ENCODE peak calls at places on chromosomes 11 and 22, in ten cellular contexts. One of them, this sample, is unnamed.

GRCh38 chr11:93935826-93936225 is 85.3 kb upstream of the HEPHL1 start:
- DNase-seq in coronary artery: no peak
- DNase-seq in lower lobe of right lung: no peak
- DNase-seq in cardiac muscle cell: no peak
- DNase-seq in pancreas: no peak
- DNase-seq in fibroblast of lung: no peak
- DNase-seq in WERI-Rb-1: no peak
- DNase-seq in prostate gland: no peak
- DNase-seq in ovary: no peak
- DNase-seq in left ventricle myocardium inferior: no peak
- DNase-seq in this sample: no peak

GRCh38 chr11:118443590-118444218 is 7.4 kb downstream of the KMT2A start:
- DNase-seq in coronary artery: no peak
- DNase-seq in lower lobe of right lung: no peak
- DNase-seq in cardiac muscle cell: no peak
- DNase-seq in pancreas: no peak
- DNase-seq in fibroblast of lung: no peak
- DNase-seq in WERI-Rb-1: no peak
- DNase-seq in prostate gland: no peak
- DNase-seq in ovary: no peak
- DNase-seq in left ventricle myocardium inferior: no peak
- DNase-seq in this sample: no peak

GRCh38 chr11:27672836-27673464 is 27.3 kb downstream of the BDNF start:
- DNase-seq in coronary artery: no peak
- DNase-seq in lower lobe of right lung: no peak
- DNase-seq in cardiac muscle cell: no peak
- DNase-seq in pancreas: no peak
- DNase-seq in fibroblast of lung: peak
- DNase-seq in WERI-Rb-1: no peak
- DNase-seq in prostate gland: no peak
- DNase-seq in ovary: no peak
- DNase-seq in left ventricle myocardium inferior: no peak
- DNase-seq in this sample: peak

GRCh38 chr11:128550967-128551522 is 36.3 kb downstream of the ETS1 start:
- DNase-seq in coronary artery: no peak
- DNase-seq in lower lobe of right lung: no peak
- DNase-seq in cardiac muscle cell: no peak
- DNase-seq in pancreas: no peak
- DNase-seq in fibroblast of lung: no peak
- DNase-seq in WERI-Rb-1: no peak
- DNase-seq in prostate gland: no peak
- DNase-seq in ovary: no peak
- DNase-seq in left ventricle myocardium inferior: no peak
- DNase-seq in this sample: no peak

GRCh38 chr11:44829838-44830237 is 103.1 kb downstream of the TSPAN18 start:
- DNase-seq in coronary artery: no peak
- DNase-seq in lower lobe of right lung: no peak
- DNase-seq in cardiac muscle cell: no peak
- DNase-seq in pancreas: no peak
- DNase-seq in fibroblast of lung: no peak
- DNase-seq in WERI-Rb-1: no peak
- DNase-seq in prostate gland: no peak
- DNase-seq in ovary: no peak
- DNase-seq in left ventricle myocardium inferior: no peak
- DNase-seq in this sample: no peak

GRCh38 chr11:69866648-69867047 is 47.4 kb upstream of the FGF3 start:
- DNase-seq in coronary artery: no peak
- DNase-seq in lower lobe of right lung: no peak
- DNase-seq in cardiac muscle cell: no peak
- DNase-seq in pancreas: no peak
- DNase-seq in fibroblast of lung: no peak
- DNase-seq in WERI-Rb-1: no peak
- DNase-seq in prostate gland: no peak
- DNase-seq in ovary: no peak
- DNase-seq in left ventricle myocardium inferior: no peak
- DNase-seq in this sample: no peak

GRCh38 chr11:70141490-70142014 is 61.5 kb upstream of the FADD start:
- DNase-seq in coronary artery: no peak
- DNase-seq in lower lobe of right lung: no peak
- DNase-seq in cardiac muscle cell: no peak
- DNase-seq in pancreas: no peak
- DNase-seq in fibroblast of lung: no peak
- DNase-seq in WERI-Rb-1: peak
- DNase-seq in prostate gland: no peak
- DNase-seq in ovary: no peak
- DNase-seq in left ventricle myocardium inferior: no peak
- DNase-seq in this sample: no peak

GRCh38 chr11:73252577-73253191 is 19.5 kb upstream of the P2RY6 start:
- DNase-seq in coronary artery: peak
- DNase-seq in lower lobe of right lung: no peak
- DNase-seq in cardiac muscle cell: no peak
- DNase-seq in pancreas: no peak
- DNase-seq in fibroblast of lung: no peak
- DNase-seq in WERI-Rb-1: peak
- DNase-seq in prostate gland: no peak
- DNase-seq in ovary: no peak
- DNase-seq in left ventricle myocardium inferior: no peak
- DNase-seq in this sample: no peak

GRCh38 chr11:125229006-125229405 is 64.5 kb downstream of the PKNOX2 start:
- DNase-seq in coronary artery: no peak
- DNase-seq in lower lobe of right lung: no peak
- DNase-seq in cardiac muscle cell: no peak
- DNase-seq in pancreas: peak
- DNase-seq in fibroblast of lung: no peak
- DNase-seq in WERI-Rb-1: no peak
- DNase-seq in prostate gland: no peak
- DNase-seq in ovary: no peak
- DNase-seq in left ventricle myocardium inferior: no peak
- DNase-seq in this sample: no peak

GRCh38 chr11:119964136-119965025 is 173.5 kb downstream of the TRIM29 start:
- DNase-seq in coronary artery: no peak
- DNase-seq in lower lobe of right lung: no peak
- DNase-seq in cardiac muscle cell: peak
- DNase-seq in pancreas: no peak
- DNase-seq in fibroblast of lung: no peak
- DNase-seq in WERI-Rb-1: no peak
- DNase-seq in prostate gland: peak
- DNase-seq in ovary: no peak
- DNase-seq in left ventricle myocardium inferior: no peak
- DNase-seq in this sample: no peak

GRCh38 chr11:12677131-12677530 is 2.9 kb downstream of the TEAD1 start:
- DNase-seq in coronary artery: no peak
- DNase-seq in lower lobe of right lung: no peak
- DNase-seq in cardiac muscle cell: peak
- DNase-seq in pancreas: no peak
- DNase-seq in fibroblast of lung: peak
- DNase-seq in WERI-Rb-1: no peak
- DNase-seq in prostate gland: no peak
- DNase-seq in ovary: peak
- DNase-seq in left ventricle myocardium inferior: no peak
- DNase-seq in this sample: no peak

GRCh38 chr22:35617137-35617755 is at the start of gene MB:
- DNase-seq in coronary artery: no peak
- DNase-seq in lower lobe of right lung: no peak
- DNase-seq in cardiac muscle cell: no peak
- DNase-seq in pancreas: no peak
- DNase-seq in fibroblast of lung: no peak
- DNase-seq in WERI-Rb-1: no peak
- DNase-seq in prostate gland: no peak
- DNase-seq in ovary: no peak
- DNase-seq in left ventricle myocardium inferior: peak
- DNase-seq in this sample: no peak

GRCh38 chr22:35619336-35620094 is 2.4 kb upstream of the MB start:
- DNase-seq in coronary artery: no peak
- DNase-seq in lower lobe of right lung: no peak
- DNase-seq in cardiac muscle cell: no peak
- DNase-seq in pancreas: no peak
- DNase-seq in fibroblast of lung: no peak
- DNase-seq in WERI-Rb-1: no peak
- DNase-seq in prostate gland: no peak
- DNase-seq in ovary: no peak
- DNase-seq in left ventricle myocardium inferior: no peak
- DNase-seq in this sample: no peak

GRCh38 chr22:35620624-35621245 is 3.6 kb upstream of the MB start:
- DNase-seq in coronary artery: no peak
- DNase-seq in lower lobe of right lung: no peak
- DNase-seq in cardiac muscle cell: peak
- DNase-seq in pancreas: no peak
- DNase-seq in fibroblast of lung: no peak
- DNase-seq in WERI-Rb-1: no peak
- DNase-seq in prostate gland: no peak
- DNase-seq in ovary: no peak
- DNase-seq in left ventricle myocardium inferior: no peak
- DNase-seq in this sample: no peak

GRCh38 chr22:35616043-35616442 is 1.1 kb downstream of the MB start:
- DNase-seq in coronary artery: no peak
- DNase-seq in lower lobe of right lung: no peak
- DNase-seq in cardiac muscle cell: no peak
- DNase-seq in pancreas: no peak
- DNase-seq in fibroblast of lung: no peak
- DNase-seq in WERI-Rb-1: no peak
- DNase-seq in prostate gland: no peak
- DNase-seq in ovary: no peak
- DNase-seq in left ventricle myocardium inferior: no peak
- DNase-seq in this sample: no peak

GRCh38 chr22:35618427-35619223 is 1.5 kb upstream of the MB start:
- DNase-seq in coronary artery: no peak
- DNase-seq in lower lobe of right lung: no peak
- DNase-seq in cardiac muscle cell: no peak
- DNase-seq in pancreas: no peak
- DNase-seq in fibroblast of lung: no peak
- DNase-seq in WERI-Rb-1: no peak
- DNase-seq in prostate gland: no peak
- DNase-seq in ovary: no peak
- DNase-seq in left ventricle myocardium inferior: no peak
- DNase-seq in this sample: no peak
- H3K27ac ChIP-seq in coronary artery: no peak
- H3K27ac ChIP-seq in lower lobe of right lung: no peak
- H3K27ac ChIP-seq in cardiac muscle cell: peak
- H3K27ac ChIP-seq in pancreas: no peak
- H3K27ac ChIP-seq in fibroblast of lung: no peak
- H3K27ac ChIP-seq in WERI-Rb-1: no peak
- H3K27ac ChIP-seq in prostate gland: no peak
- H3K27ac ChIP-seq in ovary: no peak
- H3K27ac ChIP-seq in left ventricle myocardium inferior: peak
- H3K27ac ChIP-seq in this sample: no peak

GRCh38 chr11:76380977-76381719 is at the start of the genes GVQW3 and THAP12:
- DNase-seq in coronary artery: peak
- DNase-seq in lower lobe of right lung: peak
- DNase-seq in cardiac muscle cell: peak
- DNase-seq in pancreas: peak
- DNase-seq in fibroblast of lung: peak
- DNase-seq in WERI-Rb-1: peak
- DNase-seq in prostate gland: peak
- DNase-seq in ovary: peak
- DNase-seq in left ventricle myocardium inferior: peak
- DNase-seq in this sample: peak
- TF ChIP-seq CTCF in coronary artery: no peak
- TF ChIP-seq CTCF in lower lobe of right lung: no peak
- TF ChIP-seq CTCF in cardiac muscle cell: no peak
- TF ChIP-seq CTCF in pancreas: peak
- TF ChIP-seq CTCF in fibroblast of lung: no peak
- TF ChIP-seq CTCF in WERI-Rb-1: peak
- TF ChIP-seq CTCF in prostate gland: no peak
- TF ChIP-seq CTCF in ovary: no peak
- TF ChIP-seq CTCF in left ventricle myocardium inferior: peak
- TF ChIP-seq CTCF in this sample: peak

GRCh38 chr22:16819249-16819648 is 6.0 kb downstream of the XKR3 start:
- DNase-seq in coronary artery: no peak
- DNase-seq in lower lobe of right lung: no peak
- DNase-seq in cardiac muscle cell: no peak
- DNase-seq in pancreas: no peak
- DNase-seq in fibroblast of lung: no peak
- DNase-seq in WERI-Rb-1: no peak
- DNase-seq in prostate gland: no peak
- DNase-seq in ovary: no peak
- DNase-seq in left ventricle myocardium inferior: no peak
- DNase-seq in this sample: peak

GRCh38 chr22:16815073-16815472 is 10.1 kb downstream of the XKR3 start:
- DNase-seq in coronary artery: no peak
- DNase-seq in lower lobe of right lung: no peak
- DNase-seq in cardiac muscle cell: no peak
- DNase-seq in pancreas: no peak
- DNase-seq in fibroblast of lung: no peak
- DNase-seq in WERI-Rb-1: no peak
- DNase-seq in prostate gland: no peak
- DNase-seq in ovary: no peak
- DNase-seq in left ventricle myocardium inferior: no peak
- DNase-seq in this sample: no peak

DNA sequence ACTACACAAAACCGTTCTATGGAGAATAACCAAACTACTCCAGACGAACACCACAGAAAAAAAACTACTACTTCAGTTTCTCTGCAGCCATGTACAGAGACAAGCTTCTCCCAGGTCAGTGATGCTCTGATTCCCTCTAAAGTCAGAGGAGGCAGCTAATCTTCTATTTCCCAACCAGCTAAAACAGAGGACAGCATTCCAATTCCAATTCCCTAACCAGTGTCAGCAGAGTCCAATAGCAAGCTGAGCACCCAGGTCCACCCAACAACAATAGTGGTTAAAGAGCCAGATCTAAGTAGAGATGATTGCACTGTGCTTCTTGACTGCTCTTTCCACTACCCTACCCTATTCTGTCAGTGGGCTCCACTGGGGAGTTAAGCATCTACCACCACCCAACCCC is 6.7 kb downstream of the XKR3 start:
- DNase-seq in coronary artery: no peak
- DNase-seq in lower lobe of right lung: no peak
- DNase-seq in cardiac muscle cell: no peak
- DNase-seq in pancreas: no peak
- DNase-seq in fibroblast of lung: no peak
- DNase-seq in WERI-Rb-1: no peak
- DNase-seq in prostate gland: no peak
- DNase-seq in ovary: no peak
- DNase-seq in left ventricle myocardium inferior: no peak
- DNase-seq in this sample: no peak
- H3K27ac ChIP-seq in coronary artery: no peak
- H3K27ac ChIP-seq in lower lobe of right lung: no peak
- H3K27ac ChIP-seq in cardiac muscle cell: no peak
- H3K27ac ChIP-seq in pancreas: no peak
- H3K27ac ChIP-seq in fibroblast of lung: no peak
- H3K27ac ChIP-seq in WERI-Rb-1: no peak
- H3K27ac ChIP-seq in prostate gland: no peak
- H3K27ac ChIP-seq in ovary: no peak
- H3K27ac ChIP-seq in left ventricle myocardium inferior: no peak
- H3K27ac ChIP-seq in this sample: no peak

GRCh38 chr11:66388746-66389386 is 17.3 kb upstream of the SLC29A2 start:
- DNase-seq in coronary artery: no peak
- DNase-seq in lower lobe of right lung: peak
- DNase-seq in cardiac muscle cell: peak
- DNase-seq in pancreas: peak
- DNase-seq in fibroblast of lung: peak
- DNase-seq in WERI-Rb-1: peak
- DNase-seq in prostate gland: peak
- DNase-seq in ovary: no peak
- DNase-seq in left ventricle myocardium inferior: peak
- DNase-seq in this sample: peak

GRCh38 chr11:66391322-66391721 is 19.8 kb upstream of the SLC29A2 start:
- DNase-seq in coronary artery: no peak
- DNase-seq in lower lobe of right lung: no peak
- DNase-seq in cardiac muscle cell: no peak
- DNase-seq in pancreas: no peak
- DNase-seq in fibroblast of lung: no peak
- DNase-seq in WERI-Rb-1: no peak
- DNase-seq in prostate gland: no peak
- DNase-seq in ovary: no peak
- DNase-seq in left ventricle myocardium inferior: no peak
- DNase-seq in this sample: no peak

GRCh38 chr11:66386171-66387069 is 14.9 kb upstream of the SLC29A2 start:
- DNase-seq in coronary artery: peak
- DNase-seq in lower lobe of right lung: peak
- DNase-seq in cardiac muscle cell: peak
- DNase-seq in pancreas: peak
- DNase-seq in fibroblast of lung: peak
- DNase-seq in WERI-Rb-1: peak
- DNase-seq in prostate gland: peak
- DNase-seq in ovary: peak
- DNase-seq in left ventricle myocardium inferior: peak
- DNase-seq in this sample: peak
- TF ChIP-seq CTCF in coronary artery: peak
- TF ChIP-seq CTCF in lower lobe of right lung: peak
- TF ChIP-seq CTCF in cardiac muscle cell: peak
- TF ChIP-seq CTCF in pancreas: peak
- TF ChIP-seq CTCF in fibroblast of lung: peak
- TF ChIP-seq CTCF in WERI-Rb-1: peak
- TF ChIP-seq CTCF in prostate gland: peak
- TF ChIP-seq CTCF in ovary: peak
- TF ChIP-seq CTCF in left ventricle myocardium inferior: peak
- TF ChIP-seq CTCF in this sample: peak